ENCODE peak calls at places on chromosomes 4 and X, in seven cellular contexts. O is mesendoderm, E is astrocyte of the spinal cord, C is mesenchymal stem cell, S is DND-41, R is NCI-H1092 treated with DMSO at 0.1 percent for 48 hours, T is adipocyte. F is an unnamed sample.
A peak's percentile ranks its signal among the peaks of the same experiment; 100 is the strongest.

GRCh38 chr4:76850010-76850441 is 47.9 kb downstream of the SOWAHB start:
- DNase-seq in O (no peak), E (peak; percentile 97), C (peak; percentile 80), S (no peak), R (no peak), T (peak; percentile 67), F (no peak)

GRCh38 chrX:13412208-13412600 is 92.4 kb upstream of the ATXN3L start:
- DNase-seq in O (peak; percentile 54), E (no peak), C (no peak), S (no peak), R (no peak), T (no peak), F (no peak)

GRCh38 chrX:45505214-45505613 is 304.5 kb upstream of the DIPK2B start:
- DNase-seq in O (no peak), E (peak; percentile 77), C (peak; percentile 74), S (no peak), R (no peak), T (peak; percentile 44), F (no peak)

GRCh38 chr4:126710935-126711334 is 921.8 kb upstream of the INTU start:
- DNase-seq in O (no peak), E (no peak), C (no peak), S (no peak), R (no peak), T (no peak), F (no peak)

GRCh38 chrX:2694868-2695267 is 3.8 kb downstream of the CD99 start:
- DNase-seq in O (no peak), E (no peak), C (peak; percentile 55), S (no peak), R (no peak), T (no peak), F (no peak)

GRCh38 chr4:153522800-153523089 is 56.6 kb downstream of the TMEM131L start:
- DNase-seq in O (no peak), E (no peak), C (no peak), S (peak; percentile 74), R (no peak), T (no peak), F (no peak)

GRCh38 chr4:38600575-38600974 is 63.4 kb upstream of the KLF3 start:
- DNase-seq in O (no peak), E (no peak), C (no peak), S (no peak), R (no peak), T (no peak), F (no peak)

GRCh38 chrX:40098264-40099045 is 697 bp upstream of the BCOR start:
- DNase-seq in O (peak; percentile 86), E (peak; percentile 61), C (peak; percentile 78), S (peak; percentile 75), R (peak; percentile 80), T (peak; percentile 64), F (peak; percentile 42)

GRCh38 chr4:148443550-148444295 is 1.5 kb upstream of the NR3C2 start:
- DNase-seq in O (peak; percentile 6), E (no peak), C (peak; percentile 5), S (no peak), R (no peak), T (peak; percentile 44), F (no peak)

GRCh38 chr4:176841730-176842129 is 49.0 kb upstream of the VEGFC start:
- DNase-seq in O (no peak), E (peak; percentile 73), C (peak; percentile 53), S (no peak), R (no peak), T (no peak), F (no peak)

GRCh38 chr4:26836539-26836938 is 24.1 kb upstream of the STIM2 start:
- DNase-seq in O (peak; percentile 56), E (no peak), C (no peak), S (no peak), R (no peak), T (no peak), F (no peak)

GRCh38 chr4:68463796-68464195 is 16.5 kb downstream of the TMPRSS11E start:
- DNase-seq in O (no peak), E (no peak), C (no peak), S (no peak), R (no peak), T (no peak), F (no peak)

GRCh38 chrX:30831082-30831481 is 58.0 kb downstream of the TAB3 start:
- DNase-seq in O (peak; percentile 1), E (no peak), C (no peak), S (no peak), R (no peak), T (no peak), F (no peak)

GRCh38 chr4:6271206-6271605 is 1.6 kb downstream of the WFS1 start:
- DNase-seq in O (no peak), E (no peak), C (no peak), S (no peak), R (no peak), T (no peak), F (no peak)

GRCh38 chr4:94621491-94622080 is 136.2 kb upstream of the BMPR1B start:
- DNase-seq in O (peak; percentile 33), E (peak; percentile 58), C (peak; percentile 57), S (peak; percentile 42), R (peak; percentile 11), T (peak; percentile 84), F (peak; percentile 35)

GRCh38 chrX:120561634-120562568 is 1.1 kb upstream of the CUL4B start:
- DNase-seq in O (no peak), E (no peak), C (no peak), S (no peak), R (peak; percentile 28), T (no peak), F (no peak)

GRCh38 chr4:74873545-74874295 is 59.2 kb upstream of the PARM1 start:
- DNase-seq in O (peak; percentile 35), E (no peak), C (peak; percentile 9), S (no peak), R (no peak), T (peak; percentile 47), F (peak; percentile 75)

GRCh38 chrX:78625292-78625909 is 33.7 kb downstream of the RTL3 start:
- DNase-seq in O (no peak), E (no peak), C (no peak), S (peak; percentile 27), R (no peak), T (no peak), F (no peak)

F was measured in COR-L47.